ENCODE peak calls at places on chromosomes 2 and 18, in seven cellular contexts. H, S, T, P, M, W and B are unnamed samples.

GRCh38 chr2:5987117-5987787 is 295.1 kb downstream of the SOX11 start:
- DNase-seq in M (no peak), P (no peak), T (no peak), W (no peak), H (no peak), S (no peak), B (no peak)

GRCh38 chr2:207766697-207767460 is 2.8 kb downstream of the FZD5 start:
- DNase-seq in S (no peak), M (no peak), W (no peak), P (peak), T (no peak), H (no peak), B (peak)

GRCh38 chr2:189683348-189683747 is 8.9 kb downstream of the ANKAR start:
- DNase-seq in P (no peak), S (no peak), W (no peak), T (no peak), H (peak), M (no peak), B (no peak)

GRCh38 chr2:43105586-43106562 is 120.5 kb downstream of the ZFP36L2 start:
- DNase-seq in T (no peak), S (no peak), W (no peak), M (peak), P (no peak), H (peak), B (peak)

GRCh38 chr2:109387221-109387735 is 226.5 kb downstream of the SEPTIN10 start:
- DNase-seq in H (no peak), T (no peak), W (no peak), P (peak), S (no peak), M (no peak), B (no peak)

GRCh38 chr2:69278366-69278765 is 108.7 kb downstream of the GFPT1 start:
- DNase-seq in T (peak), M (no peak), W (peak), H (no peak), P (no peak), S (no peak), B (no peak)

GRCh38 chr2:109148991-109149645 is 20.1 kb downstream of the SH3RF3 start:
- DNase-seq in M (no peak), T (no peak), W (no peak), H (no peak), P (no peak), S (no peak), B (no peak)

GRCh38 chr2:179533875-179534274 is 269.2 kb upstream of the SESTD1 start:
- DNase-seq in T (no peak), P (no peak), S (no peak), H (no peak), M (no peak), W (no peak), B (no peak)

GRCh38 chr2:42895796-42896145 is 103.4 kb upstream of the HAAO start:
- DNase-seq in T (no peak), P (no peak), W (no peak), S (no peak), H (no peak), M (no peak), B (no peak)

GRCh38 chr2:56286936-56287335 is 103.1 kb downstream of the CCDC85A start:
- DNase-seq in P (no peak), W (no peak), T (no peak), H (no peak), S (no peak), M (no peak), B (no peak)

GRCh38 chr2:19753818-19754217 is 148.0 kb downstream of the TTC32 start:
- DNase-seq in H (no peak), P (no peak), T (no peak), W (no peak), S (no peak), M (no peak), B (no peak)

GRCh38 chr2:223582001-223582400 is 20.2 kb downstream of the SCG2 start:
- DNase-seq in P (no peak), T (no peak), W (no peak), H (no peak), S (no peak), M (no peak), B (no peak)

GRCh38 chr2:15916336-15916735 is 24.0 kb upstream of the MYCN start:
- DNase-seq in M (no peak), P (no peak), S (no peak), T (no peak), W (no peak), H (no peak), B (no peak)

GRCh38 chr18:63443820-63444219 is 21.5 kb upstream of the VPS4B start:
- DNase-seq in T (no peak), M (no peak), W (no peak), H (peak), S (no peak), P (no peak), B (no peak)

GRCh38 chr2:68839260-68839833 is 31.9 kb downstream of the BMP10 start:
- DNase-seq in T (no peak), P (no peak), S (no peak), W (no peak), H (peak), M (no peak), B (no peak)

GRCh38 chr2:27194538-27195354 is 17.1 kb upstream of the ATRAID start:
- DNase-seq in T (peak), P (no peak), W (no peak), M (no peak), H (peak), S (no peak), B (no peak)

GRCh38 chr2:27960237-27960912 is 69.8 kb downstream of the BABAM2 start:
- DNase-seq in S (no peak), H (peak), P (no peak), M (no peak), W (peak), T (peak), B (no peak)

GRCh38 chr2:216066255-216066654 is 15.4 kb downstream of the PECR start:
- DNase-seq in S (no peak), W (no peak), P (no peak), T (peak), H (peak), M (no peak), B (no peak)

GRCh38 chr2:43331428-43331827 is 105.0 kb upstream of the ZFP36L2 start:
- DNase-seq in S (no peak), T (no peak), P (no peak), M (peak), H (no peak), W (peak), B (no peak)

GRCh38 chr2:32804205-32804604 is 142.5 kb upstream of the LTBP1 start:
- DNase-seq in P (no peak), M (no peak), H (no peak), S (no peak), T (no peak), W (no peak), B (no peak)

GRCh38 chr2:164456599-164456998 is 164.7 kb downstream of the GRB14 start:
- DNase-seq in T (peak), H (no peak), S (no peak), P (no peak), M (no peak), W (peak), B (no peak)

GRCh38 chr2:108268001-108268400 is 20.7 kb upstream of the SULT1C2 start:
- DNase-seq in M (no peak), H (peak), T (peak), P (no peak), W (no peak), S (no peak), B (no peak)

GRCh38 chr2:81675651-81676050 is 1371.1 kb upstream of the LRRTM1 start:
- DNase-seq in W (no peak), T (no peak), H (no peak), M (no peak), S (no peak), P (no peak), B (no peak)

GRCh38 chr2:1789610-1790009 is 45.3 kb upstream of the PXDN start:
- DNase-seq in M (no peak), T (no peak), P (no peak), S (no peak), W (no peak), H (no peak), B (no peak)

GRCh38 chr2:27255660-27256059 is 7.2 kb downstream of the SLC30A3 start:
- DNase-seq in H (peak), S (no peak), T (peak), M (no peak), W (peak), P (no peak), B (no peak)

GRCh38 chr18:69982417-69982816 is 34.7 kb upstream of the CD226 start:
- DNase-seq in T (no peak), H (no peak), S (no peak), W (no peak), P (no peak), M (no peak), B (no peak)

GRCh38 chr2:149313512-149313972 is 16.8 kb upstream of the LYPD6 start:
- DNase-seq in W (peak), S (no peak), M (peak), P (peak), T (peak), H (peak), B (no peak)

GRCh38 chr2:146124741-146125140 is 1604.8 kb upstream of the ZEB2 start:
- DNase-seq in S (no peak), P (no peak), T (peak), M (no peak), W (no peak), H (peak), B (no peak)

GRCh38 chr18:49023938-49024341 is 73.2 kb upstream of the SMAD7 start:
- DNase-seq in S (peak), W (no peak), T (no peak), P (peak), M (no peak), H (no peak), B (no peak)

GRCh38 chr2:157620956-157621355 is 7.7 kb downstream of the ACVR1C start:
- DNase-seq in P (no peak), M (no peak), W (no peak), H (no peak), S (no peak), T (peak), B (no peak)

GRCh38 chr2:234823877-234824376 is 127.9 kb upstream of the SH3BP4 start:
- DNase-seq in M (peak), P (no peak), T (peak), H (peak), S (no peak), W (peak), B (no peak)

GRCh38 chr18:49617846-49618245 is 56.0 kb downstream of the LIPG start:
- DNase-seq in P (no peak), W (no peak), M (no peak), H (no peak), T (no peak), S (no peak), B (no peak)

GRCh38 chr2:219551412-219551811 is 7.6 kb downstream of the TMEM198 start:
- DNase-seq in P (no peak), M (no peak), S (no peak), T (peak), H (peak), W (no peak), B (no peak)
- H3K4me3 ChIP-seq in P (peak), M (no peak), S (no peak), T (peak), H (peak), W (no peak), B (peak)

DNA sequence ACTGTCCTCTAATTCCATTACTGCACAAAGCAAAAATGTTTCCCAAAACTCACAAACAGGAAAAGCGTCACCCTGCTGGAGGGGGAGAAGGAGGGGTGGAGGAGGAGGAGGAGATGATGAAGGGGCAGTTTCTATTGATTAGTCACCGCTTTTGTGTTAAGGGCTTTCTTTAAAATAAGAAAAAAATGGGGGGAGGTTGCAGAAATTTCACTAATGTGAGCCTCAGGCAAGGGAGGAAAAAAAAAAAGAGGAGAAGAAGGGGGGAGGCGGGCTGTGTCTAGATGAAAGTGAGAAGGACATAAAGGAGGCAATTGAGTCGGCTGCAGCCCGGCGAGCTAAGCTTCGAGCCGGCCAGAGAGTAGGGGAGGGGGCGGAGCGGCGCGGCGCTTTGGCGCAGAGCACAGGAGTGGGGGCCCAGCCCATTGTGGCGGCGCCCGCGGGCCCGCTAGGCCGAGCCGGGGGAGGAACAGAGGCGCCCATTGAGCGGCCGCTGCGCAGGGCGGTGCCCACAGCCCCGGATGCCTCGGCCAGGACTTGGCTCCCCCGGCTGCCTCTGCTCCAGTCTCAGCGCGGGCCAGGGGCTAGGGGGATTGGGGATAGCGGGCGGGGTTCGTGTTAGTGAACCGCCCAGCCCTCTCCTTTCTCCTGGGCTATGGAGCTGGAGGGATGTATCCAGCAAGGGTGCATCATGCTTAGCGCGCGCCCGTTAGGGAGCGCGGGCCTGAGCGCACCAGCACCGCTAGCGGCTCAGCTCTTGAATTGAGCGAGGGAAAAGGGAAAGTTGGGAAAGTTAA is 7.9 kb downstream of the PAX3 start:
- DNase-seq in M (no peak), H (no peak), W (no peak), T (peak), P (no peak), S (no peak), B (no peak)
- H3K4me3 ChIP-seq in M (no peak), H (no peak), W (no peak), T (peak), P (no peak), S (no peak), B (peak)

GRCh38 chr18:59271606-59272220 is 1.5 kb downstream of the RAX start:
- DNase-seq in P (no peak), W (no peak), S (no peak), T (no peak), M (no peak), H (no peak), B (no peak)

GRCh38 chr18:59268127-59268721 is 5.0 kb downstream of the RAX start:
- DNase-seq in H (no peak), P (no peak), W (no peak), S (no peak), T (no peak), M (no peak), B (no peak)

GRCh38 chr18:59268722-59269562 is 4.3 kb downstream of the RAX start:
- DNase-seq in T (no peak), M (no peak), S (no peak), H (peak), P (peak), W (no peak), B (no peak)

GRCh38 chr18:59270689-59271257 is 2.5 kb downstream of the RAX start:
- DNase-seq in H (no peak), S (no peak), M (no peak), T (no peak), P (no peak), W (no peak), B (no peak)

DNA sequence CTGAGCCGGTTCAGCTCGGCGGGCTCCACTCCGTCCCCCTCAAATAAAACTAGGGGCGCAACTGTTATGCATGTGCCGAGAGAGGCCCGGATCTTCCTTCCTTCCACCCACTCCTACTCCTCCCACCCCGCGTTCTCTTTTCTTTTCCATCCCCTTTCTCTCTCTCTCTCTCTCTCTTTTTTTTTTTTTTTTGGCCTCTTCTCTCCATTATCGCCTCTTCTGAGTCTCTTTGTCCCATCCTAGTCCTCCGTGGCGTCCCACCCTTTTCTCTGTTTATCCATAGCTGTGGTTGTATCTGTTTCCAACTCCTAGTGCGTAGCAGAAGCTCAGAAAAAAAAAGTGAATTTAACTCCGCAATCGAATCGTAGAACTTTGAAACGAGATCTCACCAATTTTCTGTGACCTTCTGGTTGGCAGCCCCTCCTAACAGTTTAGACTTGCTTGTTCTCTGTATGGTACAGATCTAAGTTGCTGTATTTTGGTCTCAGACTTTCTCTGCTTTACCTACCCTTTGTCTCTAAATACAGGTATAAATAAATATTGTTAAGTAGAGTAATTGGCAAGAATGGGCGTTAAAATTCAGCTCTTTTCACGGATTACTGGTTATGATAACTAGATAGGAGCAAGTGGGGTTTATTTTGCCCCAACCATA is 3.6 kb downstream of the RAX start:
- DNase-seq in P (no peak), W (no peak), M (no peak), S (no peak), T (no peak), H (no peak), B (no peak)
- H3K4me3 ChIP-seq in P (no peak), W (no peak), M (peak), S (no peak), T (no peak), H (peak), B (peak)

GRCh38 chr2:86439879-86440630 is 1.1 kb upstream of the KDM3A start:
- DNase-seq in H (no peak), T (peak), M (no peak), S (no peak), W (peak), P (no peak), B (no peak)
- H3K4me3 ChIP-seq in H (no peak), T (no peak), M (peak), S (no peak), W (no peak), P (peak), B (no peak)

GRCh38 chr2:46703588-46703987 is 212.0 kb downstream of the MCFD2 start:
- DNase-seq in H (no peak), S (no peak), P (no peak), T (no peak), M (no peak), W (no peak), B (no peak)
- H3K4me3 ChIP-seq in H (no peak), S (no peak), P (no peak), T (no peak), M (no peak), W (no peak), B (no peak)

DNA sequence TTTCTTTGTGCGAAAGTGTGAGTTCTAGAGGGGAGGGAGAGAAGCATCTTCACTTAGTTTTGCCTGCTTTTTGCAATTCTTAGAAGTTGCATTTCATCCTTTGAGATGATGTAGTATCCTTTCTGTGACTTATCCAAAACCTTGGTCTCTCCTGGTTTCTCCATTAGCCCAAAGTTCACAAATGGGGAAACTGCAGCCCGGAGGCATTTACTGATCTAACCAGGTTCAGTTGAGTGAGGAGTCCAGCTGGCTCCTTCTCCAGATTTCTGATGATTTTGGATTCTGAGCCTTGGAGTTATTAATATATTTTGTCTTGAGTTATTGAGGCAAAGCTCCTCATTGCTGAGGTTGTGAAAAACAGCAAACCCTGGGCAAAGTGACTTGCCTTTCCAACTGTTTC is 1.6 kb downstream of the SLC1A4 start:
- DNase-seq in S (no peak), W (no peak), M (no peak), T (no peak), H (no peak), P (no peak), B (no peak)
- H3K4me3 ChIP-seq in S (no peak), W (no peak), M (peak), T (peak), H (no peak), P (peak), B (peak)